ENCODE peak calls at places on chromosomes 2 and 18, in ten cellular contexts. Z is tibial nerve; M is spleen; W is CD8-positive, alpha-beta memory T cell; K is A549; V is body of pancreas; H is pancreas; E is IMR-90; O is uterus; T is GM23248. Y is an unnamed sample.

GRCh38 chr2:5689790-5690189 is 2.4 kb upstream of the SOX11 start:
- DNase-seq in Z (no peak), M (no peak), W (no peak), K (no peak), V (no peak), H (no peak), E (no peak), O (no peak), T (no peak), Y (no peak)

GRCh38 chr2:223117533-223117932 is 65.5 kb downstream of the KCNE4 start:
- DNase-seq in Z (no peak), M (no peak), W (no peak), K (no peak), V (no peak), H (no peak), E (no peak), O (no peak), T (no peak), Y (no peak)

GRCh38 chr2:240972636-240973521 is 25.5 kb upstream of the SNED1 start:
- DNase-seq in Z (no peak), M (no peak), W (no peak), K (no peak), V (peak; percentile 84), H (peak; percentile 72), E (no peak), O (no peak), T (peak; percentile 86), Y (no peak)

GRCh38 chr2:134985061-134985460 is 62.2 kb downstream of the MAP3K19 start:
- DNase-seq in Z (no peak), M (no peak), W (no peak), K (no peak), V (no peak), H (no peak), E (no peak), O (no peak), T (no peak), Y (no peak)

GRCh38 chr2:60484080-60484737 is 69.2 kb downstream of the BCL11A start:
- DNase-seq in Z (no peak), M (no peak), W (no peak), K (no peak), V (no peak), H (no peak), E (peak; percentile 76), O (no peak), T (peak; percentile 90), Y (no peak)

GRCh38 chr2:69483696-69484095 is 46.5 kb upstream of the NFU1 start:
- DNase-seq in Z (no peak), M (no peak), W (no peak), K (peak; percentile 64), V (peak; percentile 38), H (peak; percentile 29), E (no peak), O (no peak), T (no peak), Y (no peak)

GRCh38 chr18:63982361-63982760 is 12.5 kb downstream of the SERPINB8 start:
- DNase-seq in Z (no peak), M (no peak), W (no peak), K (no peak), V (no peak), H (no peak), E (no peak), O (no peak), T (no peak), Y (no peak)

GRCh38 chr2:216389565-216389964 is 17.3 kb upstream of the MARCHF4 start:
- DNase-seq in Z (no peak), M (no peak), W (no peak), K (no peak), V (no peak), H (no peak), E (peak; percentile 36), O (no peak), T (peak; percentile 73), Y (no peak)

GRCh38 chr2:18545384-18545783 is 15.1 kb downstream of the RDH14 start:
- DNase-seq in Z (no peak), M (no peak), W (no peak), K (no peak), V (no peak), H (no peak), E (peak; percentile 86), O (no peak), T (peak; percentile 80), Y (no peak)

GRCh38 chr2:42464631-42465030 is 29.2 kb downstream of the KCNG3 start:
- DNase-seq in Z (no peak), M (no peak), W (no peak), K (no peak), V (no peak), H (no peak), E (no peak), O (no peak), T (no peak), Y (no peak)

GRCh38 chr2:100041946-100042345 is 100.4 kb downstream of the AFF3 start:
- DNase-seq in Z (no peak), M (no peak), W (no peak), K (no peak), V (no peak), H (no peak), E (no peak), O (no peak), T (no peak), Y (no peak)

GRCh38 chr2:37919631-37920032 is 5.5 kb upstream of the RMDN2 start:
- DNase-seq in Z (no peak), M (no peak), W (no peak), K (no peak), V (no peak), H (no peak), E (no peak), O (no peak), T (no peak), Y (no peak)

GRCh38 chr2:11708106-11708505 is 38.1 kb upstream of the NTSR2 start:
- DNase-seq in Z (no peak), M (no peak), W (no peak), K (no peak), V (no peak), H (no peak), E (no peak), O (no peak), T (no peak), Y (no peak)

GRCh38 chr2:213188971-213189899 is 37.8 kb upstream of the IKZF2 start:
- DNase-seq in Z (no peak), M (no peak), W (no peak), K (no peak), V (no peak), H (no peak), E (peak; percentile 52), O (no peak), T (peak; percentile 62), Y (no peak)

GRCh38 chr2:178157574-178157973 is 36.7 kb upstream of the OSBPL6 start:
- DNase-seq in Z (no peak), M (no peak), W (no peak), K (no peak), V (no peak), H (no peak), E (no peak), O (no peak), T (no peak), Y (no peak)

GRCh38 chr2:72755647-72756423 is 70.0 kb downstream of the EXOC6B start:
- DNase-seq in Z (no peak), M (no peak), W (no peak), K (peak; percentile 38), V (no peak), H (no peak), E (peak; percentile 1), O (peak; percentile 30), T (peak; percentile 70), Y (no peak)

GRCh38 chr2:149192425-149192824 is 138.0 kb upstream of the LYPD6 start:
- DNase-seq in Z (no peak), M (no peak), W (no peak), K (no peak), V (no peak), H (no peak), E (no peak), O (no peak), T (peak; percentile 22), Y (no peak)

GRCh38 chr2:10592652-10593051 is 97.1 kb downstream of the NOL10 start:
- DNase-seq in Z (no peak), M (no peak), W (no peak), K (no peak), V (no peak), H (no peak), E (no peak), O (no peak), T (no peak), Y (no peak)

GRCh38 chr2:207847098-207847806 is 77.5 kb upstream of the FZD5 start:
- DNase-seq in Z (no peak), M (no peak), W (no peak), K (no peak), V (no peak), H (no peak), E (no peak), O (no peak), T (no peak), Y (no peak)
- H3K4me1 ChIP-seq in Z (peaks cover 7% of the 10 kb centered on the region), M (peaks cover 10% of the 10 kb centered on the region), W (no peaks in the 10 kb centered on the region), K (peaks cover 41% of the 10 kb centered on the region), V (peaks cover 47% of the 10 kb centered on the region), H (peaks cover 43% of the 10 kb centered on the region), E (peaks cover 7% of the 10 kb centered on the region), O (no peaks in the 10 kb centered on the region), T (no peaks in the 10 kb centered on the region), Y (no peaks in the 10 kb centered on the region)

GRCh38 chr2:152542995-152543481 is 174.2 kb downstream of the PRPF40A start:
- DNase-seq in Z (no peak), M (no peak), W (no peak), K (peak; percentile 69), V (peak; percentile 29), H (no peak), E (peak; percentile 100), O (peak; percentile 16), T (peak; percentile 93), Y (no peak)
- H3K27ac ChIP-seq in Z (no peak overlapping the region), M (no peak overlapping the region), W (no peak overlapping the region), K (peak overlapping the region; percentile 59), V (no peak overlapping the region), H (no peak overlapping the region), E (peak overlapping the region; percentile 94), O (peak overlapping the region; percentile 57), T (peak overlapping the region; percentile 76), Y (no peak overlapping the region)

DNA sequence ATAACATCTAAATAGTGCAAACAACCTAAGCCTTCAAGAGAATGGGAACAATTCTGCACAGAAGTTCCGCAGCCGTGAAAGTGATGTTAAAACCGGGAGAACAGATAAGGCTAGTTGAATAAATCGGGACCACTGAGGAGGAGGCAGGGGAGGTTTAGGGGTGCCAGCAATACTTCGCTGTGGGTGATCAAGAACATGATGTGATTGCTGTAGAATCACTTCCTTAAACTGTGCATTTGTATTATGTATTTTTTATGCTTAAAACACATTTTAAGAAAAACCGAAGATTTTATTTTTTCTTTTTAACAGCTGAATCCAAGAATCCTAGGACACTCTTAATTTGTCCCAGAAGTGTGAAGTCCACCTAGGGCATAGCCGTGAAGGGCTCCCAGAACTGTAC is 33.6 kb downstream of the TTC32 start:
- DNase-seq in Z (no peak), M (no peak), W (no peak), K (no peak), V (no peak), H (no peak), E (no peak), O (no peak), T (no peak), Y (no peak)
- H3K4me1 ChIP-seq in Z (peaks cover 18% of the 10 kb centered on the region), M (peaks cover 22% of the 10 kb centered on the region), W (peaks cover 21% of the 10 kb centered on the region), K (peaks cover 6% of the 10 kb centered on the region), V (peaks cover 18% of the 10 kb centered on the region), H (no peaks in the 10 kb centered on the region), E (peaks cover 6% of the 10 kb centered on the region), O (no peaks in the 10 kb centered on the region), T (peaks cover 4% of the 10 kb centered on the region), Y (no peaks in the 10 kb centered on the region)

GRCh38 chr2:176613358-176614032 is 344.3 kb downstream of the MTX2 start:
- DNase-seq in Z (no peak), M (no peak), W (no peak), K (no peak), V (no peak), H (no peak), E (no peak), O (peak; percentile 49), T (peak; percentile 61), Y (no peak)
- H3K27ac ChIP-seq in Z (no peak overlapping the region), M (no peak overlapping the region), W (no peak overlapping the region), K (no peak overlapping the region), V (no peak overlapping the region), H (no peak overlapping the region), E (no peak overlapping the region), O (peak overlapping the region; percentile 35), T (peak overlapping the region; percentile 44), Y (no peak overlapping the region)